ENCODE peak calls at places on chromosome 13, in five cellular contexts. One of them, this sample, is unnamed.

GRCh38 chr13:72507394-72508199 is 219.8 kb downstream of the MZT1 start:
- DNase-seq in K562: no peak
- DNase-seq in HCT116: no peak
- DNase-seq in HepG2: no peak
- DNase-seq in GM12878: no peak
- DNase-seq in this sample: no peak

GRCh38 chr13:96243371-96243770 is 153.5 kb downstream of the HS6ST3 start:
- DNase-seq in HepG2: no peak
- DNase-seq in K562: no peak
- DNase-seq in GM12878: no peak
- DNase-seq in HCT116: no peak
- DNase-seq in this sample: no peak

GRCh38 chr13:92547256-92547655 is 679.4 kb upstream of the GPC6 start:
- DNase-seq in GM12878: no peak
- DNase-seq in K562: no peak
- DNase-seq in HCT116: no peak
- DNase-seq in HepG2: no peak
- DNase-seq in this sample: no peak

GRCh38 chr13:98428256-98428966 is 148.5 kb downstream of the STK24 start:
- DNase-seq in HepG2: no peak
- DNase-seq in HCT116: no peak
- DNase-seq in K562: no peak
- DNase-seq in GM12878: no peak
- DNase-seq in this sample: no peak

GRCh38 chr13:43797869-43798268 is 11.1 kb upstream of the ENOX1 start:
- DNase-seq in HepG2: no peak
- DNase-seq in GM12878: no peak
- DNase-seq in HCT116: no peak
- DNase-seq in K562: no peak
- DNase-seq in this sample: no peak

GRCh38 chr13:80475718-80476117 is 134.8 kb upstream of the SPRY2 start:
- DNase-seq in GM12878: no peak
- DNase-seq in K562: no peak
- DNase-seq in HCT116: no peak
- DNase-seq in HepG2: no peak
- DNase-seq in this sample: no peak

GRCh38 chr13:39565036-39565949 is 37.7 kb downstream of the LHFPL6 start:
- DNase-seq in K562: no peak
- DNase-seq in HCT116: peak
- DNase-seq in HepG2: peak
- DNase-seq in GM12878: no peak
- DNase-seq in this sample: no peak

GRCh38 chr13:99983401-99984133 is 2.0 kb downstream of the ZIC2 start:
- DNase-seq in GM12878: no peak
- DNase-seq in HCT116: no peak
- DNase-seq in K562: no peak
- DNase-seq in HepG2: no peak
- DNase-seq in this sample: peak

GRCh38 chr13:78241278-78241919 is 322.8 kb upstream of the EDNRB start:
- DNase-seq in HepG2: peak
- DNase-seq in K562: peak
- DNase-seq in GM12878: no peak
- DNase-seq in HCT116: no peak
- DNase-seq in this sample: peak

GRCh38 chr13:114115191-114115671 is 17.2 kb downstream of the RASA3 start:
- DNase-seq in K562: peak
- DNase-seq in GM12878: no peak
- DNase-seq in HepG2: peak
- DNase-seq in HCT116: no peak
- DNase-seq in this sample: no peak

GRCh38 chr13:108682714-108683113 is 53.3 kb downstream of the MYO16 start:
- DNase-seq in GM12878: no peak
- DNase-seq in HepG2: no peak
- DNase-seq in HCT116: no peak
- DNase-seq in K562: peak
- DNase-seq in this sample: no peak

GRCh38 chr13:80441968-80442367 is 101.0 kb upstream of the SPRY2 start:
- DNase-seq in HepG2: no peak
- DNase-seq in GM12878: no peak
- DNase-seq in K562: no peak
- DNase-seq in HCT116: no peak
- DNase-seq in this sample: no peak

GRCh38 chr13:79528759-79529191 is 47.8 kb downstream of the NDFIP2 start:
- DNase-seq in GM12878: no peak
- DNase-seq in K562: no peak
- DNase-seq in HepG2: no peak
- DNase-seq in HCT116: no peak
- DNase-seq in this sample: no peak

GRCh38 chr13:93771229-93771628 is 544.6 kb downstream of the GPC6 start:
- DNase-seq in GM12878: no peak
- DNase-seq in K562: no peak
- DNase-seq in HCT116: no peak
- DNase-seq in HepG2: no peak
- DNase-seq in this sample: no peak

GRCh38 chr13:103430368-103430767 is 364.2 kb upstream of the SLC10A2 start:
- DNase-seq in K562: no peak
- DNase-seq in HCT116: no peak
- DNase-seq in GM12878: no peak
- DNase-seq in HepG2: no peak
- DNase-seq in this sample: no peak

GRCh38 chr13:113753171-113753570 is 5.9 kb upstream of the TMEM255B start:
- DNase-seq in GM12878: no peak
- DNase-seq in HepG2: no peak
- DNase-seq in HCT116: no peak
- DNase-seq in K562: no peak
- DNase-seq in this sample: no peak

GRCh38 chr13:38624822-38625221 is 62.1 kb upstream of the FREM2 start:
- DNase-seq in HepG2: no peak
- DNase-seq in K562: no peak
- DNase-seq in GM12878: no peak
- DNase-seq in HCT116: no peak
- DNase-seq in this sample: no peak

GRCh38 chr13:51923983-51924539 is 62.3 kb downstream of the CCDC70 start:
- DNase-seq in HepG2: peak
- DNase-seq in K562: peak
- DNase-seq in HCT116: peak
- DNase-seq in GM12878: no peak
- DNase-seq in this sample: peak

GRCh38 chr13:26529441-26529840 is 28.0 kb upstream of the WASF3 start:
- DNase-seq in HCT116: no peak
- DNase-seq in GM12878: no peak
- DNase-seq in K562: peak
- DNase-seq in HepG2: peak
- DNase-seq in this sample: no peak

GRCh38 chr13:23541221-23541620 is 29.0 kb upstream of the TNFRSF19 start:
- DNase-seq in HCT116: no peak
- DNase-seq in GM12878: no peak
- DNase-seq in HepG2: no peak
- DNase-seq in K562: no peak
- DNase-seq in this sample: no peak

GRCh38 chr13:30346159-30346788 is 38.9 kb upstream of the KATNAL1 start:
- DNase-seq in HepG2: no peak
- DNase-seq in HCT116: no peak
- DNase-seq in K562: no peak
- DNase-seq in GM12878: peak
- DNase-seq in this sample: no peak

GRCh38 chr13:50592412-50593145 is 250.9 kb downstream of the DLEU7 start:
- DNase-seq in K562: no peak
- DNase-seq in GM12878: no peak
- DNase-seq in HepG2: no peak
- DNase-seq in HCT116: no peak
- DNase-seq in this sample: no peak

GRCh38 chr13:86932935-86933334 is 738.2 kb upstream of the SLITRK5 start:
- DNase-seq in HCT116: no peak
- DNase-seq in K562: no peak
- DNase-seq in HepG2: no peak
- DNase-seq in GM12878: no peak
- DNase-seq in this sample: no peak

GRCh38 chr13:51590231-51590630 is 6.0 kb downstream of the WDFY2 start:
- DNase-seq in K562: no peak
- DNase-seq in GM12878: no peak
- DNase-seq in HepG2: no peak
- DNase-seq in HCT116: no peak
- DNase-seq in this sample: no peak

GRCh38 chr13:30065181-30065580 is 214.8 kb upstream of the UBL3 start:
- DNase-seq in GM12878: no peak
- DNase-seq in HCT116: no peak
- DNase-seq in K562: no peak
- DNase-seq in HepG2: no peak
- DNase-seq in this sample: no peak

GRCh38 chr13:87384099-87384498 is 287.1 kb upstream of the SLITRK5 start:
- DNase-seq in HCT116: no peak
- DNase-seq in HepG2: no peak
- DNase-seq in GM12878: no peak
- DNase-seq in K562: no peak
- DNase-seq in this sample: no peak

DNA sequence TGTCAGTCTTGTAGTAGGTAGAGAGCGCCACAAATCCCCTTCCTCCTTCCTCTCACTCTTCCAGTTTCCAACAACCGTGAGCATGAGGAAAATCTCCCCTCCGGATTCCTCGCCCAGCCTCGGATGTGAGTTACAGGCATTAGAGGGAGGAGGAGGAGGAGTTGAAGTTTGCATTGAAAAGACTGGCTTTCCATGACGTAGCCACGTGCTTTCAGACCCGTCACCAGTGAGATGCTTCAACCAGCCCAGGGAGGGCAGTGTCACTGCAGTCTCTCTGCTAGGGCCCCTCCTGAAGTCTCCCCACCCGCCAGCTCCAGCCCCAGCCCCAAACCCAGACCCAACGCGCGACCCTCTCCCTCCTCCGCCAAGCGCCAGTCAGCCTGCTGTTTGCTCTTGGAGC is 444 bp upstream of the FGF14 start:
- DNase-seq in K562: no peak
- DNase-seq in HepG2: no peak
- DNase-seq in GM12878: no peak
- DNase-seq in HCT116: no peak
- DNase-seq in this sample: peak
- TF ChIP-seq YY1 in K562: no peak
- TF ChIP-seq YY1 in HepG2: no peak
- TF ChIP-seq YY1 in GM12878: no peak
- TF ChIP-seq YY1 in HCT116: no peak
- TF ChIP-seq YY1 in this sample: no peak

DNA sequence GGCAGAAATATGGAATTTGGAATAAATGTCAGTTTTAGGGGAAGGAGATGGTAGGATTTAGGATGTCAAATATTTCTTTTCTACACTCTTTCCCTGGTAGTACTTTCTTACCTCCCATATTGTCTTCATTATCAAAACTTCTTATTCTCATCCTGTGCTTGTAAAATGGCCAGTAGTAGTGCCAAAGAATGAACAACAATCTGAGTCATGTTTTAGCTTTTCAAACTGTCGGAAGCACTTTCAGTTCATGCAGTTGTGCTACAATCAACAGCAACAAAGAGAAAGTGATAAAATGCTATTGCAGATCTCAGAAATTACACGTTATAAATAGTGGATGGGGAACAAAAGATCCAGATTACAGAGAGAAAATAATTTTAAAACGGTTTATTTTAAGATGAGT is 193.7 kb upstream of the RXFP2 start:
- DNase-seq in HCT116: no peak
- DNase-seq in HepG2: no peak
- DNase-seq in K562: no peak
- DNase-seq in GM12878: no peak
- DNase-seq in this sample: no peak
- TF ChIP-seq ZBTB33 in HCT116: no peak
- TF ChIP-seq ZBTB33 in HepG2: no peak
- TF ChIP-seq ZBTB33 in K562: no peak
- TF ChIP-seq ZBTB33 in GM12878: no peak
- TF ChIP-seq ZBTB33 in this sample: no peak

DNA sequence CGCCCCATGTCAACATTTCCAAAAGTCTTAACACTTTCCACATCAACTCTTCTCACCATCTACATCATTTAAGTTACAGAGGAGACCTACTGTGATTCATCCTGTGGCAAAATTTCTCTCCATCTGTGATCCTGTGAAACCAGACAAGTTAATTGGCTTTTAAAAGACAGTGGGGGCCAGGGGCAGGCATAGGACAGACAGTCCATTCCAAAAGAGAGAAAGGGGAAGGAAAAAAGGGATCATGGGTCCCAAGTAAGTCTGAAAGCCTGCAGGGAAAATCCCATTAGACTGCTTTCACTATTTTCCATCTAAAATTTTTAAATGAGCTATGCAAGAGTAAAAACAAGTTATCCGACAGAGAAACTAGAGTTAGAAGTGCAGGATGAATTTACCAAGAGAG is 121.0 kb downstream of the MRPL57 start:
- DNase-seq in HepG2: no peak
- DNase-seq in K562: no peak
- DNase-seq in GM12878: no peak
- DNase-seq in HCT116: no peak
- DNase-seq in this sample: no peak
- TF ChIP-seq YY1 in HepG2: no peak
- TF ChIP-seq YY1 in K562: no peak
- TF ChIP-seq YY1 in GM12878: no peak
- TF ChIP-seq YY1 in HCT116: no peak
- TF ChIP-seq YY1 in this sample: no peak

GRCh38 chr13:111050539-111050879 is 64.6 kb upstream of the ARHGEF7 start:
- DNase-seq in GM12878: no peak
- DNase-seq in HCT116: no peak
- DNase-seq in K562: no peak
- DNase-seq in HepG2: no peak
- DNase-seq in this sample: no peak
- TF ChIP-seq ZBTB33 in GM12878: no peak
- TF ChIP-seq ZBTB33 in HCT116: no peak
- TF ChIP-seq ZBTB33 in K562: no peak
- TF ChIP-seq ZBTB33 in HepG2: no peak
- TF ChIP-seq ZBTB33 in this sample: no peak

GRCh38 chr13:41085961-41086360 is 24.7 kb downstream of the WBP4 start:
- DNase-seq in GM12878: no peak
- DNase-seq in K562: no peak
- DNase-seq in HepG2: no peak
- DNase-seq in HCT116: no peak
- DNase-seq in this sample: no peak
- TF ChIP-seq YY1 in GM12878: no peak
- TF ChIP-seq YY1 in K562: no peak
- TF ChIP-seq YY1 in HepG2: no peak
- TF ChIP-seq YY1 in HCT116: no peak
- TF ChIP-seq YY1 in this sample: no peak

DNA sequence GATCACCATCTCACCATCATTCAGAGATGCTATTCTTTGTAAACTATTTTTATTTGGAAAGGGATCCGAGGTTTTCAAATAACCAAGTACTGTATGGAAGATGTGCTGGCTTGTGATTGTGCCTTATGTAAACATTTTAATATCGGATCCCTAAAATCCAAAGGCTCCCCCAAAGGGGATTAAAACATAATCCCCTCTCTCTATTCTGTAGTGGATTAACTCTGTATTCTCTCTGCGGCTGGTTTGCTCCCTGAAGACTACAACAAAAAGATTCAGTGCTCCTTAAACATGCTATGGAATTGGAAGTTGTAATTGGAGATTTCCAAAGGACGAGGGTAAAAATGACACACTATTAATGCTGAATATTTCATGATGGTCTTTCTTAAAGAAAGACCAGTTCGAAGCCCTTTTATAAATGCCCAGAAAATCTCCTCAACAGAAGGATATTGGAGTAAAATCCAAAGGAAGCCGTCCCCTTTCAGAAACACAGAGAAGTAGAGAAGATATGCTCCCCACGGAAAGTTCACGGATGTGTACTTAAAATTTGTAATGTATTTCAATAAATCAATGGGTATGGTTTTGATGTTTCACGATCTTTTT is 6.6 kb downstream of the MAB21L1 start:
- DNase-seq in HCT116: no peak
- DNase-seq in K562: no peak
- DNase-seq in HepG2: no peak
- DNase-seq in GM12878: no peak
- DNase-seq in this sample: no peak
- TF ChIP-seq ZBTB33 in HCT116: no peak
- TF ChIP-seq ZBTB33 in K562: no peak
- TF ChIP-seq ZBTB33 in HepG2: no peak
- TF ChIP-seq ZBTB33 in GM12878: no peak
- TF ChIP-seq ZBTB33 in this sample: no peak